ENCODE peak calls at places on chromosome 9, in eight cellular contexts. N, U, W, J, B, P, Z and R are unnamed samples.

GRCh38 chr9:76613150-76613781 is 151.0 kb upstream of the PCA3 start:
- DNase-seq in P (no peak), U (no peak), B (no peak), N (no peak), Z (no peak), J (no peak), W (no peak), R (no peak)

GRCh38 chr9:5799314-5799713 is 33.6 kb downstream of the ERMP1 start:
- DNase-seq in Z (peak; percentile 32), B (no peak), J (no peak), W (no peak), N (no peak), P (no peak), U (no peak), R (peak; percentile 25)

GRCh38 chr9:127049044-127049443 is 73.4 kb downstream of the ANGPTL2 start:
- DNase-seq in W (no peak), Z (peak; percentile 67), U (no peak), N (no peak), P (no peak), J (no peak), B (no peak), R (peak; percentile 3)

GRCh38 chr9:111161015-111161415 is 122.7 kb upstream of the LPAR1 start:
- DNase-seq in N (no peak), U (no peak), Z (no peak), J (no peak), B (no peak), W (no peak), P (no peak), R (no peak)

GRCh38 chr9:95127249-95128176 is 190.0 kb downstream of the FANCC start:
- DNase-seq in U (peak; percentile 97), Z (peak; percentile 88), B (peak; percentile 90), J (peak; percentile 89), W (no peak), P (peak; percentile 86), N (peak; percentile 91), R (peak; percentile 37)

GRCh38 chr9:90546200-90546599 is 96.4 kb downstream of the DIRAS2 start:
- DNase-seq in J (peak; percentile 7), B (no peak), W (peak; percentile 77), P (no peak), N (no peak), Z (no peak), U (no peak), R (no peak)

GRCh38 chr9:37512439-37512838 is 26.7 kb downstream of the POLR1E start:
- DNase-seq in Z (no peak), B (no peak), W (no peak), U (no peak), P (no peak), N (no peak), J (no peak), R (no peak)

GRCh38 chr9:94639996-94640376 is 668 bp upstream of the FBP1 start:
- DNase-seq in J (no peak), B (no peak), N (peak; percentile 57), U (no peak), W (no peak), Z (no peak), P (no peak), R (no peak)

GRCh38 chr9:108049026-108049591 is 559.5 kb upstream of the KLF4 start:
- DNase-seq in P (no peak), W (no peak), U (no peak), B (no peak), Z (peak; percentile 13), J (no peak), N (no peak), R (no peak)

GRCh38 chr9:78130004-78130403 is 98.4 kb upstream of the GNAQ start:
- DNase-seq in Z (no peak), B (no peak), J (peak; percentile 34), N (no peak), U (peak; percentile 66), P (no peak), W (no peak), R (no peak)

GRCh38 chr9:90939367-90939766 is 137.7 kb downstream of the SYK start:
- DNase-seq in U (no peak), W (no peak), N (no peak), Z (no peak), B (no peak), J (no peak), P (no peak), R (no peak)

GRCh38 chr9:14314929-14315753 is 1.2 kb upstream of the NFIB start:
- DNase-seq in B (peak; percentile 97), U (peak; percentile 98), J (peak; percentile 87), W (peak; percentile 93), P (peak; percentile 98), N (peak; percentile 94), Z (peak; percentile 94), R (no peak)

GRCh38 chr9:129640086-129640870 is 1.7 kb downstream of the ASB6 start:
- DNase-seq in J (no peak), Z (no peak), W (no peak), B (no peak), U (peak; percentile 56), N (no peak), P (no peak), R (no peak)

GRCh38 chr9:37920471-37921167 is 16.7 kb upstream of the SLC25A51 start:
- DNase-seq in J (peak; percentile 32), U (no peak), P (no peak), Z (no peak), B (peak; percentile 53), N (no peak), W (peak; percentile 15), R (no peak)

GRCh38 chr9:126829035-126829434 is 24.2 kb downstream of the ZBTB43 start:
- DNase-seq in B (no peak), J (no peak), W (no peak), Z (no peak), U (no peak), N (no peak), P (no peak), R (no peak)

GRCh38 chr9:116549061-116549664 is 137.9 kb upstream of the TRIM32 start:
- DNase-seq in U (peak; percentile 90), N (peak; percentile 54), J (no peak), B (peak; percentile 86), W (peak; percentile 93), Z (no peak), P (peak; percentile 78), R (no peak)

DNA sequence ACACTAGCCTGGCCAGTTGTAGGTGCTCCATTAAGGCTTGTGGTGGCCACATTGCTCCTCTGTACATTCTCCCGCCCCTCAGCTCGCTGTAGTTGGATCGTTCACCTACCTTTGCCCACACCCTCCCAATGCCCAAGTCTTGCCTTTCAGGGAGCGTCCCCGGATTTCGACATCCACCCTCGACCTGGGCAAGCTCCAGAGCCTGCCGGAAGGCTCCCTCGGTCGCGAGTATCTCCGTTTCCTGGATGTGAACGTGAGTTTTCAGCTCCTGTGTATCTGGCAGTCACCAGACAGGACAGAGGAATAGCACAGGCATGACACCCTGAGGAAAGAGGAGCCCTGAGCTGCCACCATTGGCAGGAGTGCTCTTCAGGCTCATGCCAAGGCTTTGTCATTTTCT is 3.0 kb downstream of the COQ4 start:
- DNase-seq in J (no peak), P (no peak), N (no peak), W (no peak), Z (no peak), B (no peak), U (no peak), R (no peak)
- H3K27ac ChIP-seq in J (peak overlapping the region; percentile 17), P (peak overlapping the region; percentile 37), N (no peak overlapping the region), W (no peak overlapping the region), Z (no peak overlapping the region), B (no peak overlapping the region), U (peak overlapping the region; percentile 1), R (no peak overlapping the region)

DNA sequence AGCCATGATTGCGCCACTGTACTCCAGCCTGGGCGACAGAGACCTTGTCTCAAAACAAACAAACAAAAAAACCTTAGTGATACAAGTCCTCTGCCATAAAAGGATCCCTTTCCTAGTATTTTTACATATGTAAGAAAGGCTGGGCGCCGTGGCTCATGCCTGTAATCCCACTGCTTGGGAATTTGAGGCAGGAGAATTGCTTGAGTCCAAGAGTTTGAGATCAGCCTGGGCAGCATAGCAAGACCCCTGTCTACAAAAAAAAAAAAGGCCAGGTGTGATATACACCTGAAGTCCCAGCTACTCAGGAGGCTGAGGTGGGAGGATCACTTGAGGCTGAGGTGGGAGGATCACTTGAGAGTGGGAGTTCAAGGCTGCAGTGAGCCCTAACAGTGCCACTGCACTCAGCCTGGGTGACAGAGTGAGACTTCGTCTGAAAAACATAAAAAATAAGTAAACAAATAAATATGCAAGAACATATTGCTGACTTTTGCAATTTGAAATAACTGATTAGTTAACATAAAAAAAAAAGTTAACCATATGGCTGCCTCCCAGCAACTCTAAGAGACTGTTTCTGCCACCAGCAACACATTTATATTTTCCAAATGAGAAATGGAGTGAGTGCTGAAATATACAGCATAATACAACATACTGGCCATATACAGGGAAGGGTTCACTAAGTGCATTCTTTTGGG is 6.9 kb downstream of the ZNF367 start:
- DNase-seq in B (no peak), J (no peak), W (no peak), N (no peak), Z (no peak), U (no peak), P (no peak), R (no peak)
- H3K4me3 ChIP-seq in B (no peak overlapping the region), J (no peak overlapping the region), W (no peak overlapping the region), N (no peak overlapping the region), Z (no peak overlapping the region), U (no peak overlapping the region), P (no peak overlapping the region), R (peak overlapping the region; percentile 24)

DNA sequence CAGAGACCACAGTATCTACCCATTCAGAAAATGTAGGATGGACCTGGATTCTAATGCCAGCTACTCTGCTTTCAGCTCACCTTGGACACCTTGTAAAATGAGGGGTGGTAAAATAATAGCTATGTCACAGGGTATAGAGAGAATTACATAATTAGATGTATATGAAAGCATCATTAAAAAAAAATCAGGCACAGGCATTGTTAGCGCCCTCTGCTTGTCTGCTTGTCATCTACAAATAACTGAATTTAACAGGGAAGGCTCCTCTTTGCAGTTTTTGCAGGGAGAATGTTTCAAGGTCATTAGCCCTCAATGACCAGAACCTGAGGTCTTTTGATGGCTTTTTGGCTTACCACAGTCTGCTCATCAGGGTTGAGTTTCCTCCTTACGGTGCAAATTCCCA is 58.0 kb downstream of the GPR21 start:
- DNase-seq in J (no peak), U (no peak), B (no peak), Z (no peak), P (no peak), N (no peak), W (no peak), R (no peak)
- H3K27ac ChIP-seq in J (no peak overlapping the region), U (no peak overlapping the region), B (no peak overlapping the region), Z (no peak overlapping the region), P (no peak overlapping the region), N (no peak overlapping the region), W (no peak overlapping the region), R (no peak overlapping the region)

GRCh38 chr9:68470634-68471033 is 70.0 kb downstream of the TMEM252 start:
- DNase-seq in U (no peak), P (no peak), W (no peak), N (no peak), J (no peak), Z (no peak), B (no peak), R (no peak)
- H3K4me3 ChIP-seq in U (no peak overlapping the region), P (no peak overlapping the region), W (no peak overlapping the region), N (no peak overlapping the region), J (no peak overlapping the region), Z (no peak overlapping the region), B (no peak overlapping the region), R (no peak overlapping the region)

GRCh38 chr9:89350988-89351557 is 32.8 kb downstream of the SECISBP2 start:
- DNase-seq in J (no peak), W (no peak), N (no peak), B (no peak), P (no peak), Z (no peak), U (no peak), R (no peak)
- H3K27ac ChIP-seq in J (no peak overlapping the region), W (no peak overlapping the region), N (no peak overlapping the region), B (no peak overlapping the region), P (no peak overlapping the region), Z (no peak overlapping the region), U (no peak overlapping the region), R (no peak overlapping the region)

GRCh38 chr9:121773954-121774714 is 122.7 kb downstream of the DAB2IP start:
- DNase-seq in Z (no peak), W (peak; percentile 53), J (no peak), P (peak; percentile 11), U (peak; percentile 16), N (peak; percentile 45), B (peak; percentile 57), R (no peak)
- H3K4me3 ChIP-seq in Z (no peak overlapping the region), W (no peak overlapping the region), J (no peak overlapping the region), P (no peak overlapping the region), U (no peak overlapping the region), N (no peak overlapping the region), B (no peak overlapping the region), R (no peak overlapping the region)